ENCODE peak calls at places on chromosomes 16 and 17, in eight cellular contexts. M is ovary, E is A549, W is NB4, U is endothelial cell of umbilical vein, N is body of pancreas, Q is sigmoid colon, G is uterus. K is an unnamed sample.
A peak's percentile ranks its signal among the peaks of the same experiment; 100 is the strongest.

GRCh38 chr16:12532871-12533610 is 270.6 kb downstream of the CPPED1 start:
- DNase-seq in E (no peak), U (no peak), M (no peak), N (no peak), G (no peak), W (no peak), Q (no peak), K (no peak)

GRCh38 chr17:49913226-49914095 is 55.5 kb upstream of the DLX4 start:
- DNase-seq in G (no peak), W (peak; percentile 26), U (no peak), M (no peak), E (peak; percentile 81), Q (no peak), N (no peak), K (no peak)

GRCh38 chr16:51391798-51392511 is 240.9 kb upstream of the SALL1 start:
- DNase-seq in G (no peak), M (no peak), Q (no peak), U (no peak), N (no peak), W (no peak), E (no peak), K (no peak)

GRCh38 chr16:67415872-67416793 is at the start of gene ZDHHC1:
- DNase-seq in U (peak; percentile 72), N (peak; percentile 76), M (peak; percentile 75), W (no peak), Q (peak; percentile 87), G (peak; percentile 83), E (peak; percentile 89), K (peak; percentile 64)

GRCh38 chr17:11245792-11246191 is 4.8 kb downstream of the SHISA6 start:
- DNase-seq in G (no peak), N (no peak), W (no peak), E (no peak), M (no peak), Q (no peak), U (no peak), K (no peak)

GRCh38 chr17:43917348-43918025 is 10.2 kb upstream of the MPP2 start:
- DNase-seq in U (peak; percentile 32), N (no peak), M (no peak), G (peak; percentile 35), W (peak; percentile 51), Q (no peak), E (no peak), K (peak; percentile 26)

GRCh38 chr17:10809605-10810004 is 5.7 kb upstream of the TMEM238L start:
- DNase-seq in N (no peak), Q (no peak), W (no peak), U (no peak), G (no peak), E (no peak), M (no peak), K (no peak)

GRCh38 chr16:84648595-84649510 is 542 bp downstream of the KLHL36 start:
- DNase-seq in W (peak; percentile 66), G (peak; percentile 42), E (peak; percentile 47), Q (peak; percentile 81), U (no peak), N (peak; percentile 76), M (peak; percentile 69), K (peak; percentile 36)

GRCh38 chr17:42675984-42676423 is 790 bp downstream of the PLEKHH3 start:
- DNase-seq in M (peak; percentile 72), U (peak; percentile 45), G (peak; percentile 69), W (no peak), N (peak; percentile 76), Q (peak; percentile 87), E (peak; percentile 58), K (peak; percentile 62)
- TF ChIP-seq POLR2A in M (no peak), U (no peak), G (no peak), W (no peak), N (peak; percentile 38), Q (peak; percentile 25), E (peak; percentile 17), K (no peak)

DNA sequence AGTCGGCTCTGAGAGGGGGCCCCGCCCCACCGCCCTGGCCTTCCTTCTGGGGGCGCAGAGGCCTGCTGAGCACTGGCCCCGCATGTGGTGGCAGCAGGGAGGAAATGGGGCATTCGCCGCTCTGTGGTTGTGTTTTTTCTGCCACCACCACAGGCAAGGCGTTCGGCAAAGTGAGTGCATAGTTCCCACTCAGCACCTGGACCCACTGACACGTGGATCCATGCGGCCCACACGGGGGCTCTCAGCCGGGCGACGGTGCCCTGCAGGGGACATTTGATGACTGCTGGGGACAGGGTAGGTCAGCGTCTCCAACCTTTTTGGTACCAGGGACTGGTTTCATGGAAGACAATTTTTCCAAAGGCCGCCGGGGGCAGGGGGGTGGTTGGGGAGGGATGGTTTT is 70.9 kb downstream of the ENGASE start:
- DNase-seq in E (no peak), G (no peak), W (no peak), U (no peak), N (no peak), M (no peak), Q (no peak), K (no peak)
- TF ChIP-seq POLR2A in E (no peak), G (no peak), W (no peak), U (no peak), N (no peak), M (no peak), Q (no peak), K (no peak)

GRCh38 chr17:79990704-79991103 is 45.0 kb downstream of the TBC1D16 start:
- DNase-seq in G (no peak), M (peak; percentile 39), U (no peak), E (no peak), Q (no peak), N (no peak), W (no peak), K (no peak)

GRCh38 chr17:79992657-79993389 is 42.8 kb downstream of the TBC1D16 start:
- DNase-seq in Q (no peak), W (no peak), E (no peak), N (no peak), M (no peak), U (no peak), G (no peak), K (no peak)

GRCh38 chr17:79991140-79991923 is 44.3 kb downstream of the TBC1D16 start:
- DNase-seq in U (peak; percentile 70), M (peak; percentile 89), E (peak; percentile 97), Q (peak; percentile 91), G (peak; percentile 81), W (peak; percentile 73), N (peak; percentile 89), K (peak; percentile 63)

GRCh38 chr17:79993390-79994221 is 42.1 kb downstream of the TBC1D16 start:
- DNase-seq in E (peak; percentile 96), Q (peak; percentile 96), W (peak; percentile 97), M (peak; percentile 93), G (peak; percentile 89), N (peak; percentile 87), U (no peak), K (peak; percentile 25)

GRCh38 chr17:79991924-79992656 is 43.6 kb downstream of the TBC1D16 start:
- DNase-seq in W (no peak), E (peak; percentile 62), U (no peak), M (peak; percentile 54), Q (no peak), G (no peak), N (peak; percentile 48), K (no peak)
- TF ChIP-seq POLR2A in W (no peak), E (no peak), U (no peak), M (no peak), Q (no peak), G (no peak), N (no peak), K (no peak)

DNA sequence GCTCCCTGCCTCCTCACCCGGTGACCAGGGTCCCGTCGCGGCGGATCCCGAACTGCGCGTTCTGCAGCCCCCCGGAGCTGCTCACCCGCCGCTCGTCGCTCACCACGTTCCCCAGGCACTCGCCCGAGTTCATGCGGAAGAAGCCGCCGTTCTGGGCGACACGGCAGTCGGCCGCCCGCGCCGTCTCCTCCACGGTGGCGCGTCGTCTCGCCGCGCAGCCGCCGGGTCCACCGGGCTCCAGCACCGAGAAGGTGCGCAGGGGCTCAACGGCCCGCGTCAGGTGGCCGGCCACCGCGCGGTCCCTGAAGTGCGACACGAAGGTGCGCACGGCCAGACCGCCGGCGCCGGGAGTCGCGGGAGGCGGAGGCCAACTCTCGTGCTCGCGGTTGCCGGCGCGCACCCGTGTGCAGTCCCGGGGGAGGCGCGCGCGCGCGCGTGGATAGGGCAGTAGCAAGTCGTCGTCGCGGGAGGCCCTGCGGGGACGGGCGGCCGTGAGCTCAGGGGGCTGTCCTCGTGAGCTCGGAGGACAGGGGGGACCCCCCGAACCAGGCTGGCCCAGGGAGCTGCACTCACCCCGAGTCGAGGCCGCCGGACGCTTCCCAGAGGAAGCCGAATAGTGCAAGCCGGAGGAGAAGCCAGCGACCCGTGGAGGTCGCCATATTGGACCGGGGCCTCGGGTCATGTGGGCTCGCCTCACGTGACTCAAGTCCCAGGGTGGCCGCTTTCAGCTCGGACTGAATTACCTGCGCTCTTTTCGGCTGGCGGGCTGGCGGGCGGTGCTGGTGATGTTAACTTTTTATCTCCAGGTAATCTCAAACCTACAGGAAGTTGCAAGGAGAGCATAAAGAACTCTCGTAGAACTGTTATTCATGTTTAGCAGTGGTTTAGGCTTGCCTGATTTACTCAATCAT is at the start of gene NAGPA:
- DNase-seq in M (peak; percentile 90), E (peak; percentile 87), G (peak; percentile 87), N (peak; percentile 87), Q (peak; percentile 95), W (peak; percentile 84), U (peak; percentile 81), K (peak; percentile 89)
- TF ChIP-seq POLR2A in M (no peak), E (peak; percentile 49), G (no peak), N (peak; percentile 64), Q (peak; percentile 23), W (no peak), U (peak; percentile 82), K (peak; percentile 68)

DNA sequence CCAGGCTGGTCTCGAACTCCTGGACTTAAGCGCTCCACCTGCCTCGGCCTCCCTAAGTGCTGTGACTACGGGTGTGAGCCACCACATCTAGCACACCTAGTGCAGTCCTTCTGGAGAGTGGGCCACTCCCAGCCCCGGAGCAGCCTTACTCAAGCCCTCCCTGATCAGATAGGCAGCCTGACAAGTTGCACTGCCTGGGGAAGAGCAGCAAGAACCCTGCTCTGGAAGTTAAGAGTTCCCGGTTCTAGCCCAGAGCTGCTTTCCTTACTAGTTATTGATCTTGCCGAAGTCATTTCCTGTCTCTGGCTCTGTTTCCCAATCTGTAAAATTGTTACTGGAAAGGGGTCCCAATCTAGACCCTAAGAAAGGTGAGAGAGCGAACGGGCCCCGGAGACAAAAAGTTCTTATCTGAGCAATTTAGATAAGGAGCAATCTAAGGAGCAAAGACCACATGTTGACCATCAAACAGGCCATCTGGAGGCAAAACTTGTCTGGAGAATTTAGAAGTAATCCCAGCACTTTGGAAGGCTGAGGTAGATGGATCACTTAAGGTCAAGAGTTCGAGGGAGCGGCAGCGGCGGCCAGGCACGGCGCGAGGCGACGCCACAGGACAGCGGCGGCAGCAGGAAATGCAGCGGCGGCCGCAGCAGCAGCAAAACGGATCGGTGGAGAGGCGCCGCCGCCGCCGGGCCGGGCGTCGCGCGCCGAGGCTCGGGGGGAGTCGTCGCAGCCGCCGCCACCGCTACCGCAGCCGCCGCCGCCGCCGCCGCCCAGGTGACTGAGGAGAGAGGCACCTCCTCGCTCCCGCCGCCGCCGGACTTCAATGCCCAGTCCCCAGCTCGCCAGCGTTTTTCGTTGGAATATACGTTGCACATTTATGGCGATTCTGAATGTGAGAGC is 4.3 kb upstream of the NAGLU start:
- DNase-seq in W (peak; percentile 80), Q (peak; percentile 83), N (peak; percentile 70), U (peak; percentile 49), E (no peak), M (no peak), G (peak; percentile 75), K (peak; percentile 80)
- TF ChIP-seq POLR2A in W (no peak), Q (no peak), N (no peak), U (no peak), E (peak; percentile 57), M (no peak), G (no peak), K (no peak)

K was measured in erythroblast.